ENCODE peak calls at places on chromosome 13, in seven cellular contexts. O, E, F, W, T, L and S are unnamed samples.

GRCh38 chr13:94362411-94362909 is 117.0 kb downstream of the DCT start:
- DNase-seq in O (peak; percentile 82), E (peak; percentile 50), F (no peak), W (peak; percentile 92), T (peak; percentile 53), L (peak; percentile 45), S (peak; percentile 62)

GRCh38 chr13:110662105-110662504 is 43.8 kb downstream of the CARS2 start:
- DNase-seq in O (no peak), E (no peak), F (no peak), W (no peak), T (no peak), L (no peak), S (no peak)

GRCh38 chr13:99383946-99384345 is 76.7 kb upstream of the GPR183 start:
- DNase-seq in O (no peak), E (no peak), F (no peak), W (no peak), T (no peak), L (no peak), S (no peak)

GRCh38 chr13:75307370-75307984 is 174.5 kb downstream of the TBC1D4 start:
- DNase-seq in O (no peak), E (no peak), F (no peak), W (peak; percentile 32), T (no peak), L (no peak), S (no peak)

GRCh38 chr13:44142911-44143665 is 230.5 kb upstream of the SERP2 start:
- DNase-seq in O (no peak), E (no peak), F (no peak), W (no peak), T (no peak), L (no peak), S (no peak)

GRCh38 chr13:34671136-34671535 is 270.9 kb upstream of the NBEA start:
- DNase-seq in O (no peak), E (no peak), F (no peak), W (no peak), T (no peak), L (no peak), S (peak; percentile 14)

GRCh38 chr13:93628136-93628535 is 401.5 kb downstream of the GPC6 start:
- DNase-seq in O (no peak), E (no peak), F (no peak), W (no peak), T (no peak), L (no peak), S (no peak)

GRCh38 chr13:39656325-39656677 is 839 bp downstream of the COG6 start:
- DNase-seq in O (no peak), E (no peak), F (no peak), W (peak; percentile 3), T (no peak), L (no peak), S (no peak)

GRCh38 chr13:107900775-107901174 is 314.6 kb downstream of the LIG4 start:
- DNase-seq in O (no peak), E (no peak), F (no peak), W (no peak), T (no peak), L (no peak), S (no peak)

GRCh38 chr13:113746143-113746525 is 12.9 kb upstream of the TMEM255B start:
- DNase-seq in O (no peak), E (peak; percentile 52), F (no peak), W (peak; percentile 34), T (no peak), L (no peak), S (no peak)

GRCh38 chr13:30191491-30192100 is 115.8 kb downstream of the KATNAL1 start:
- DNase-seq in O (no peak), E (no peak), F (no peak), W (no peak), T (no peak), L (no peak), S (no peak)

GRCh38 chr13:31767175-31767900 is 28.0 kb downstream of the RXFP2 start:
- DNase-seq in O (no peak), E (no peak), F (no peak), W (no peak), T (no peak), L (no peak), S (no peak)

GRCh38 chr13:30690282-30691188 is 44.8 kb upstream of the ALOX5AP start:
- DNase-seq in O (peak; percentile 90), E (peak; percentile 74), F (no peak), W (no peak), T (no peak), L (no peak), S (peak; percentile 38)

GRCh38 chr13:43831088-43831487 is 44.3 kb upstream of the ENOX1 start:
- DNase-seq in O (no peak), E (no peak), F (no peak), W (no peak), T (no peak), L (no peak), S (no peak)

GRCh38 chr13:83515267-83515666 is 367.0 kb downstream of the SLITRK1 start:
- DNase-seq in O (no peak), E (no peak), F (no peak), W (no peak), T (no peak), L (no peak), S (no peak)

DNA sequence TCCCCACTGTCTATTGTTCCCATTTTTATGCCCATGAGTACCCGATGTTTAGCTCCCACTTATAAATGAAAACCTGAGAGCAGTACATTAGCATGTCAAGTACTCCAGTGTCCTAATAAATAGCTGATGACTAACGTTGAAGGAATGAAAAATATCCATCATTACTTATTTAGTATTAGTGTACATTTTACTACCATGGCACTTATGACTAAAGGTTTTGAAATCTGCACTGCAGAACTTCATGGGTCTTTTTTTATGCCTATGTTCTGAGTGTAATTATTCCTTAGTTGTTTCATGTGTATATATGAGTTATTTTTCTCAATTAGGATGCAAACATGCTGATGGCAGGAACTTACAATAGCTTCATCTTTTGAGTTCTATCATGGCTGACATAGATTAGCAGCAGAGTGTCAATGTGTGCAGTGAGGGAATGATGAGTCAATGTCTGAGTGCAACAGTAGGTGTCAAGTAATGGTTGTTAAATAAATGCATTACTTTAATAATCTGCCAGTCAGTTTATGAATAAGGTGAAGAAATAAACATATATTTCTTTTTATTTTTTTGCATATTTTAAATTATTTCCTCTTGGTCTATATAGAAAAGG is 188.4 kb downstream of the ITGBL1 start:
- DNase-seq in O (no peak), E (no peak), F (no peak), W (no peak), T (no peak), L (no peak), S (no peak)
- TF ChIP-seq POLR2AphosphoS5 in O (no peak), E (no peak), F (no peak), W (no peak), T (no peak), L (no peak), S (no peak)

DNA sequence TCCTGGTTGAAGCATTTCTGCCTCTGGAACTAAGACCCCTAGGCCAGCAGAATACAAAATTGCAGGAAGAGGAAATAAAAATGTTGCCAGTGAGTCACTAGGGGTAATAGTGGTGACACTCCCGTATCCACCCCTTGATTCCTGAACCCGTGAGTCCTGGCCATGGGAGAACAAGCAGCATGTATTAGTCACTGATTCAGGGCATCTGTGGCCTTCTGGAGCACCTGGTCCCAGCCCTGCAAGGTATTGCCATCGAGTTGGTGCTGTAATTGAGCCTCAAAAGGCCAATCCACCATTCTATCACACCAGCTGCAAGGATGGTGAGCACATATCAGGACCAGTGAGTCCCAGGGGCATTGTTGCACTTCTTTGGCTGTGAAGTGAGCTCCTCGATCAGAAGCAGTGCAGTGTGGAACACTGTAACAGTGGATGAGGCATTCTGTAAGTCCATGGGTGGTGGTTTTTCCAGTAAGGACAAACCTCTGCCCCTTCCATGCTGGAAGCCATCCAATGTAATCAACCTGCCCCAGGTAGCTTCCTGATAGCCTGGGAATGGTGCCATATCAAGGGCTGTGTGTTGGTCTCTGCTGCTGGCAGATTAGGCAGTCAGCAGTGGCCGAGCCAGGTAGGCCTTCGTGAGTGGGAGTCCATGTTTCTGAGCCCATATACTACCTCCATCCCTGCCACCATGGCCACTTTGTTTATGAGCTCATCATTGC is 39.6 kb downstream of the C1QTNF9 start:
- DNase-seq in O (no peak), E (peak; percentile 82), F (no peak), W (no peak), T (no peak), L (no peak), S (peak; percentile 80)
- TF ChIP-seq POLR2AphosphoS5 in O (no peak), E (peak; percentile 70), F (no peak), W (no peak), T (no peak), L (no peak), S (peak; percentile 74)

GRCh38 chr13:24168392-24168750 is 7.9 kb downstream of the SPATA13 start:
- DNase-seq in O (no peak), E (no peak), F (no peak), W (no peak), T (no peak), L (no peak), S (no peak)

GRCh38 chr13:24167666-24168391 is 7.3 kb downstream of the SPATA13 start:
- DNase-seq in O (no peak), E (no peak), F (no peak), W (no peak), T (no peak), L (no peak), S (no peak)

GRCh38 chr13:24165746-24166145 is 5.2 kb downstream of the SPATA13 start:
- DNase-seq in O (no peak), E (no peak), F (no peak), W (no peak), T (no peak), L (no peak), S (no peak)

GRCh38 chr13:24172071-24172470 is 11.6 kb downstream of the SPATA13 start:
- DNase-seq in O (no peak), E (no peak), F (no peak), W (no peak), T (no peak), L (no peak), S (no peak)

DNA sequence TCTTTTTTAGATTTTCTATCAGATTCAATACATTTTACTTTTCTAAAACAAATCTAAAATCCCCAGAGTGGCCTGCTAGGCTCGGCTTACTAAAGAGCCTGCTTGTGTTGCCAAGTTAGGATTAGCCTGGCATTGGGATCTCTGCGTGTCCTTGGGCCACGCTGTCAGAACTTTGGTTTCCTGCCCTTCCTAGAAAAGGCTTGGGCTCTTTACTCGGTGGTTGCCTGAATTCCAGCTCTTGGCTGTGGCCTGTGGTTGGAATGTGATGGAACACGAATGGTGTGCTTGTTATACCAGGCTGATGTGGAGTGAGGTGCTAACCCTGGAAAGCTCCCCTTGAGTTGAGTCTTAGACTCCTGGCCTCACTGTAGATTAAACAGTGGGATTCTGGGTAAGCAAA is 8.5 kb downstream of the SPATA13 start:
- DNase-seq in O (no peak), E (no peak), F (no peak), W (no peak), T (no peak), L (no peak), S (no peak)
- TF ChIP-seq POLR2AphosphoS5 in O (no peak), E (no peak), F (no peak), W (no peak), T (no peak), L (no peak), S (no peak)

DNA sequence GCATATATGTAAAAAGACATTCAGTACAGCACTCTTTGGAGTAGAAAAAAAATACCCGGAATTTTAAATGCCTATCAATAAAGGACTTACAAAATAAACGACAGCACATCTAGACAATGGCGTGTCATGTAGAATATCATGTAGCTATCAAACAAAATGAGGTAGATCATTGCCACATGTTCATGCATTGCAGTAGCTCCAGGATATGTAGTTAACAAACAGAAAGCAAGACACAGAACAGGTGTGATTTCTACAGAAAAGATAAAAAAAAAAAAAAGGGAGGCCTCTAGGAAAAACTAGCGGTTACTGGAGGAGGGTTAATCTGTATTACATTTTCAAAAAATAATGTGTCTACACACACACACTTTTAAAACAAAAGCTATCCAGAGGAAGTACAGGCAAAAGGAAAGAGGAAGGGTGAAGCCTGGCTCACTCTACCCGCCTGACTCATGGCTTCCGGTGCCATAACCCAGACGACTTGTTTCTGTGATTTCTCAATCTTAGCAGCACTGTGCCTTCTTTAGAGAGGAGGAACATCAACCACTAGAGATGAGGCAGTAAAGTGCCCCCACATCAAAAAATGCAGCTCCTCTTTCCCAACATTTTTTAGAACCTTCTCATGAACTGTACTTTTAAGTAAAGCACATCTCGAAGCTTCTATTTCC is 6.9 kb downstream of the KCTD12 start:
- DNase-seq in O (peak; percentile 89), E (peak; percentile 46), F (no peak), W (no peak), T (no peak), L (peak; percentile 32), S (peak; percentile 8)
- TF ChIP-seq POLR2AphosphoS5 in O (peak; percentile 76), E (peak; percentile 69), F (peak; percentile 51), W (no peak), T (no peak), L (peak; percentile 36), S (no peak)